ENCODE peak calls at places on chromosomes 2 and 18, in five cellular contexts. One of them, this sample, is unnamed.

GRCh38 chr2:24816884-24817283 is 23.7 kb downstream of the CENPO start:
- DNase-seq in HepG2: no peak
- DNase-seq in H1: peak; percentile 16
- DNase-seq in GM23338: no peak
- DNase-seq in neural progenitor cell: no peak
- DNase-seq in this sample: no peak

GRCh38 chr18:62445386-62445917 is 77.4 kb upstream of the ZCCHC2 start:
- DNase-seq in HepG2: no peak
- DNase-seq in H1: no peak
- DNase-seq in GM23338: no peak
- DNase-seq in neural progenitor cell: no peak
- DNase-seq in this sample: peak; percentile 84

GRCh38 chr18:25560369-25560768 is 208.4 kb upstream of the ZNF521 start:
- DNase-seq in HepG2: no peak
- DNase-seq in H1: no peak
- DNase-seq in GM23338: no peak
- DNase-seq in neural progenitor cell: no peak
- DNase-seq in this sample: no peak

GRCh38 chr2:197884252-197884651 is 79.9 kb downstream of the PLCL1 start:
- DNase-seq in HepG2: no peak
- DNase-seq in H1: no peak
- DNase-seq in GM23338: no peak
- DNase-seq in neural progenitor cell: no peak
- DNase-seq in this sample: no peak

GRCh38 chr2:98727758-98728718 is 2.9 kb downstream of the MGAT4A start:
- DNase-seq in HepG2: peak; percentile 58
- DNase-seq in H1: no peak
- DNase-seq in GM23338: no peak
- DNase-seq in neural progenitor cell: no peak
- DNase-seq in this sample: no peak

GRCh38 chr2:64487256-64488049 is 33.5 kb downstream of the LGALSL start:
- DNase-seq in HepG2: no peak
- DNase-seq in H1: no peak
- DNase-seq in GM23338: no peak
- DNase-seq in neural progenitor cell: peak; percentile 31
- DNase-seq in this sample: no peak

GRCh38 chr2:29747786-29748470 is 173.5 kb downstream of the ALK start:
- DNase-seq in HepG2: peak; percentile 7
- DNase-seq in H1: no peak
- DNase-seq in GM23338: no peak
- DNase-seq in neural progenitor cell: peak; percentile 13
- DNase-seq in this sample: peak; percentile 100

GRCh38 chr2:46075848-46076247 is 221.4 kb upstream of the EPAS1 start:
- DNase-seq in HepG2: no peak
- DNase-seq in H1: no peak
- DNase-seq in GM23338: no peak
- DNase-seq in neural progenitor cell: no peak
- DNase-seq in this sample: no peak

GRCh38 chr2:229719926-229720652 is 5.7 kb upstream of the DNER start:
- DNase-seq in HepG2: no peak
- DNase-seq in H1: no peak
- DNase-seq in GM23338: no peak
- DNase-seq in neural progenitor cell: no peak
- DNase-seq in this sample: no peak

GRCh38 chr18:68623342-68623741 is 91.6 kb downstream of the TMX3 start:
- DNase-seq in HepG2: peak; percentile 47
- DNase-seq in H1: peak; percentile 62
- DNase-seq in GM23338: peak; percentile 87
- DNase-seq in neural progenitor cell: peak; percentile 79
- DNase-seq in this sample: peak; percentile 45

GRCh38 chr2:46978696-46979095 is 63.1 kb upstream of the MCFD2 start:
- DNase-seq in HepG2: no peak
- DNase-seq in H1: no peak
- DNase-seq in GM23338: no peak
- DNase-seq in neural progenitor cell: no peak
- DNase-seq in this sample: no peak

GRCh38 chr2:41717883-41718282 is 329.9 kb upstream of the PKDCC start:
- DNase-seq in HepG2: no peak
- DNase-seq in H1: no peak
- DNase-seq in GM23338: no peak
- DNase-seq in neural progenitor cell: no peak
- DNase-seq in this sample: peak; percentile 88

GRCh38 chr2:56118474-56118873 is 65.3 kb upstream of the CCDC85A start:
- DNase-seq in HepG2: no peak
- DNase-seq in H1: no peak
- DNase-seq in GM23338: peak; percentile 53
- DNase-seq in neural progenitor cell: no peak
- DNase-seq in this sample: no peak

GRCh38 chr2:63053235-63053888 is 2.7 kb downstream of the OTX1 start:
- DNase-seq in HepG2: no peak
- DNase-seq in H1: no peak
- DNase-seq in GM23338: peak; percentile 33
- DNase-seq in neural progenitor cell: peak; percentile 43
- DNase-seq in this sample: no peak

GRCh38 chr18:37476182-37476581 is 89.4 kb downstream of the CELF4 start:
- DNase-seq in HepG2: peak; percentile 15
- DNase-seq in H1: peak; percentile 79
- DNase-seq in GM23338: peak; percentile 74
- DNase-seq in neural progenitor cell: peak; percentile 73
- DNase-seq in this sample: peak; percentile 9

GRCh38 chr2:67448648-67449047 is 51.5 kb downstream of the ETAA1 start:
- DNase-seq in HepG2: no peak
- DNase-seq in H1: no peak
- DNase-seq in GM23338: no peak
- DNase-seq in neural progenitor cell: no peak
- DNase-seq in this sample: peak; percentile 89

GRCh38 chr2:168740788-168741187 is 61.6 kb upstream of the NOSTRIN start:
- DNase-seq in HepG2: no peak
- DNase-seq in H1: no peak
- DNase-seq in GM23338: no peak
- DNase-seq in neural progenitor cell: no peak
- DNase-seq in this sample: no peak

GRCh38 chr2:39399570-39399969 is 37.5 kb downstream of the MAP4K3 start:
- DNase-seq in HepG2: no peak
- DNase-seq in H1: no peak
- DNase-seq in GM23338: no peak
- DNase-seq in neural progenitor cell: no peak
- DNase-seq in this sample: peak; percentile 9

GRCh38 chr2:102061962-102062795 is 70.4 kb downstream of the IL1R2 start:
- DNase-seq in HepG2: no peak
- DNase-seq in H1: no peak
- DNase-seq in GM23338: no peak
- DNase-seq in neural progenitor cell: no peak
- DNase-seq in this sample: no peak

GRCh38 chr2:114807666-114808065 is 365.2 kb downstream of the DPP10 start:
- DNase-seq in HepG2: no peak
- DNase-seq in H1: no peak
- DNase-seq in GM23338: peak; percentile 18
- DNase-seq in neural progenitor cell: no peak
- DNase-seq in this sample: no peak

GRCh38 chr18:49920731-49921130 is 107.4 kb upstream of the ACAA2 start:
- DNase-seq in HepG2: no peak
- DNase-seq in H1: no peak
- DNase-seq in GM23338: no peak
- DNase-seq in neural progenitor cell: peak; percentile 60
- DNase-seq in this sample: peak; percentile 33

GRCh38 chr2:37713258-37713700 is 41.8 kb upstream of the CDC42EP3 start:
- DNase-seq in HepG2: no peak
- DNase-seq in H1: no peak
- DNase-seq in GM23338: no peak
- DNase-seq in neural progenitor cell: no peak
- DNase-seq in this sample: peak; percentile 90

GRCh38 chr18:76488190-76488589 is 6.9 kb downstream of the ZNF516 start:
- DNase-seq in HepG2: no peak
- DNase-seq in H1: no peak
- DNase-seq in GM23338: peak; percentile 15
- DNase-seq in neural progenitor cell: no peak
- DNase-seq in this sample: no peak

GRCh38 chr2:9498210-9498609 is 23.9 kb downstream of the IAH1 start:
- DNase-seq in HepG2: no peak
- DNase-seq in H1: no peak
- DNase-seq in GM23338: no peak
- DNase-seq in neural progenitor cell: no peak
- DNase-seq in this sample: no peak

GRCh38 chr18:26134110-26134509 is 441 bp downstream of the PSMA8 start:
- DNase-seq in HepG2: no peak
- DNase-seq in H1: no peak
- DNase-seq in GM23338: no peak
- DNase-seq in neural progenitor cell: no peak
- DNase-seq in this sample: no peak

GRCh38 chr2:164705412-164706167 is 84.3 kb upstream of the GRB14 start:
- DNase-seq in HepG2: no peak
- DNase-seq in H1: no peak
- DNase-seq in GM23338: no peak
- DNase-seq in neural progenitor cell: no peak
- DNase-seq in this sample: no peak

GRCh38 chr2:69177785-69178636 is 165.0 kb downstream of the ANTXR1 start:
- DNase-seq in HepG2: peak; percentile 99
- DNase-seq in H1: peak; percentile 98
- DNase-seq in GM23338: peak; percentile 96
- DNase-seq in neural progenitor cell: peak; percentile 96
- DNase-seq in this sample: peak; percentile 71

GRCh38 chr2:233929352-233929843 is 12.2 kb downstream of the TRPM8 start:
- DNase-seq in HepG2: no peak
- DNase-seq in H1: peak; percentile 48
- DNase-seq in GM23338: peak; percentile 57
- DNase-seq in neural progenitor cell: no peak
- DNase-seq in this sample: no peak

GRCh38 chr18:43786893-43787292 is 509.6 kb upstream of the SYT4 start:
- DNase-seq in HepG2: no peak
- DNase-seq in H1: no peak
- DNase-seq in GM23338: no peak
- DNase-seq in neural progenitor cell: no peak
- DNase-seq in this sample: no peak

GRCh38 chr18:43794363-43794762 is 517.1 kb upstream of the SYT4 start:
- DNase-seq in HepG2: no peak
- DNase-seq in H1: no peak
- DNase-seq in GM23338: no peak
- DNase-seq in neural progenitor cell: no peak
- DNase-seq in this sample: no peak

GRCh38 chr18:43793910-43794309 is 516.6 kb upstream of the SYT4 start:
- DNase-seq in HepG2: no peak
- DNase-seq in H1: no peak
- DNase-seq in GM23338: no peak
- DNase-seq in neural progenitor cell: no peak
- DNase-seq in this sample: no peak

GRCh38 chr18:43785145-43785544 is 507.9 kb upstream of the SYT4 start:
- DNase-seq in HepG2: no peak
- DNase-seq in H1: no peak
- DNase-seq in GM23338: no peak
- DNase-seq in neural progenitor cell: no peak
- DNase-seq in this sample: no peak

GRCh38 chr18:43789234-43790000 is 512.1 kb upstream of the SYT4 start:
- DNase-seq in HepG2: no peak
- DNase-seq in H1: no peak
- DNase-seq in GM23338: peak; percentile 29
- DNase-seq in neural progenitor cell: peak; percentile 23
- DNase-seq in this sample: no peak
- H2AFZ ChIP-seq in HepG2: no peak overlapping the region
- H2AFZ ChIP-seq in H1: no peak overlapping the region
- H2AFZ ChIP-seq in GM23338: peak overlapping the region; percentile 20
- H2AFZ ChIP-seq in neural progenitor cell: no peak overlapping the region
- H2AFZ ChIP-seq in this sample: no peak overlapping the region

DNA sequence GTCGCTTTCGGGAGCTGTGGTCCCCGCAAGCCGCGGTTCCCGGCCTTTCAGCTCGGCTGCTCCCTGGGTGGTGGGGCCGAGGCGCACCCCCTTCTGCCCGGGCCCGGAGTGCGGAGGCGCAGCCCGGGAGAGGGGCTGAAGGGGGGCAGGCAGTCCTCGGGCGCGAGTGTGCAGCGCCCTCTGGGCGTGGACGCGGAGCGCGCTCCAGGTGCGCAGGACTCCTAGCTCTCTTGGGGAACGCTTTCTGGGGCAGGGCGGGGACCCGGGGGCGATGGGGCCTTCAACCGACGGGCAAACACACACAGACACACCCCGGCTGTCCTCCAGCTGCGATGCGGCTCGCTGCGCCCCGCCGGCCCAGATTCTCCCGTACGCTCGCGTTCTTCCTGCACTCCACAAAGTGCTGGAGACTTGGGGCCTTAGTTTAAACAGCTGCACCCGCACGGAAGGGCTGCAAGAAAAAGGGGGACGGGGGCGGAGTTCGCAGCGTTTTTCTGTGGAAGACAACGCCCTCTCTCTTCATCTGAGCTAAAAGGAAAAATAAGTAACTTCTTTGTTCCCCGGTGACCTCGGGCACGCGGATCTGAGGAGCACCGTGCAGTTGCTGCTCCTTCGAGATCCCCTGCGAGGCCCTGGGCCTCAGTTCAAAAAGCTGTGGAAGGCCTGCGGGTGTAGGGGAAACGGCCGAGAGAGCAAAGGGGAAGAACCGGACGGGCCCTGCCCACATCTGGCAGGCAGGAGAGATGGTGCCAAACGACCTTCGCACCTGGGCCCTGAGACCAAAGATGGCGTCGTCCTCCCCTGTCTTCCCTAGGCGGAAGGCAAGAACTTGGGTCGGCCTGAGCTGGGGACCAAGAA is 593 bp upstream of the SDC1 start:
- DNase-seq in HepG2: peak; percentile 77
- DNase-seq in H1: peak; percentile 87
- DNase-seq in GM23338: peak; percentile 84
- DNase-seq in neural progenitor cell: peak; percentile 89
- DNase-seq in this sample: peak; percentile 85
- TF ChIP-seq CTCF in HepG2: peak; percentile 99
- TF ChIP-seq CTCF in H1: peak; percentile 47
- TF ChIP-seq CTCF in GM23338: peak; percentile 71
- TF ChIP-seq CTCF in neural progenitor cell: peak; percentile 63
- TF ChIP-seq CTCF in this sample: peak; percentile 79

DNA sequence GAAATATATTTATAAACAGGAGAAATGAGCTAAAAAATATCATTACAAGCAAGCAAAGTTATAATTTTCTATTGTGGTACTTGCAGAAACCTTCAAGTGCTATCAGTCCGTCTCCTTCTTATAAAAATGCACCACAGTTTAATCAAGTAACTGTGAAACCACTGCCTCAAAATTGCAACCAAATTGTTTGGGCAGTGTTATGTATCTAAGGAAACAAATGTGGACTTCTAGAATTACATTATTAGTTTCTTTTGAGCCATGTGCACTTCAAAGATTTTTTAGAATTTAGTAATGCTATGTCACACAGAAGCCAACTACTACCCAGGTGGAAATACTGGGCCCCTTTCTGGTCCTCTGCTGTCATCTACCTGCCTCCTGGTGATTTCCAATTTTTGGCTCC is 495.6 kb downstream of the NYAP2 start:
- DNase-seq in HepG2: no peak
- DNase-seq in H1: no peak
- DNase-seq in GM23338: no peak
- DNase-seq in neural progenitor cell: no peak
- DNase-seq in this sample: peak; percentile 12
- H2AFZ ChIP-seq in HepG2: no peak overlapping the region
- H2AFZ ChIP-seq in H1: no peak overlapping the region
- H2AFZ ChIP-seq in GM23338: no peak overlapping the region
- H2AFZ ChIP-seq in neural progenitor cell: no peak overlapping the region
- H2AFZ ChIP-seq in this sample: no peak overlapping the region

GRCh38 chr2:232367591-232368233 is 10.8 kb upstream of the ALPP start:
- DNase-seq in HepG2: peak; percentile 24
- DNase-seq in H1: peak; percentile 84
- DNase-seq in GM23338: peak; percentile 77
- DNase-seq in neural progenitor cell: peak; percentile 55
- DNase-seq in this sample: no peak
- TF ChIP-seq CTCF in HepG2: peak; percentile 72
- TF ChIP-seq CTCF in H1: peak; percentile 71
- TF ChIP-seq CTCF in GM23338: peak; percentile 80
- TF ChIP-seq CTCF in neural progenitor cell: peak; percentile 47
- TF ChIP-seq CTCF in this sample: peak; percentile 6